ENCODE peak calls at places on chromosome 12, in five cellular contexts. F is AG04449, M is Peyer's patch, K is IMR-90, P is astrocyte of the cerebellum. U is an unnamed sample.

GRCh38 chr12:120680165-120680738 is 6.7 kb upstream of the MLEC start:
- DNase-seq in F (no peak), K (no peak), M (no peak), P (no peak), U (no peak)

GRCh38 chr12:82055391-82055790 is 296.2 kb upstream of the PPFIA2 start:
- DNase-seq in M (no peak), K (no peak), F (no peak), P (no peak), U (no peak)

GRCh38 chr12:85920324-85920947 is 46.3 kb downstream of the NTS start:
- DNase-seq in M (no peak), K (peak; percentile 6), F (no peak), P (peak; percentile 23), U (no peak)

GRCh38 chr12:16606201-16606849 is 363 bp upstream of the LMO3 start:
- DNase-seq in F (no peak), P (no peak), M (no peak), K (peak; percentile 27), U (no peak)

GRCh38 chr12:69348162-69348938 is at the start of gene LYZ:
- DNase-seq in P (no peak), F (no peak), K (no peak), M (no peak), U (no peak)

GRCh38 chr12:111446044-111446581 is 40.4 kb downstream of the SH2B3 start:
- DNase-seq in P (no peak), F (no peak), K (peak; percentile 62), M (peak; percentile 17), U (no peak)

GRCh38 chr12:6181166-6181565 is 19.0 kb upstream of the CD9 start:
- DNase-seq in F (no peak), M (no peak), P (no peak), K (no peak), U (no peak)

GRCh38 chr12:76921072-76921471 is 42.3 kb upstream of the CSRP2 start:
- DNase-seq in K (no peak), P (no peak), M (no peak), F (no peak), U (no peak)

GRCh38 chr12:46546634-46547273 is 174.2 kb upstream of the SLC38A2 start:
- DNase-seq in K (peak; percentile 80), F (no peak), P (no peak), M (no peak), U (no peak)

GRCh38 chr12:11651785-11652184 is 2.3 kb downstream of the ETV6 start:
- DNase-seq in P (no peak), F (no peak), M (no peak), K (peak; percentile 42), U (no peak)
- TF ChIP-seq CTCF in P (no peak), F (no peak), M (no peak), K (no peak), U (no peak)

DNA sequence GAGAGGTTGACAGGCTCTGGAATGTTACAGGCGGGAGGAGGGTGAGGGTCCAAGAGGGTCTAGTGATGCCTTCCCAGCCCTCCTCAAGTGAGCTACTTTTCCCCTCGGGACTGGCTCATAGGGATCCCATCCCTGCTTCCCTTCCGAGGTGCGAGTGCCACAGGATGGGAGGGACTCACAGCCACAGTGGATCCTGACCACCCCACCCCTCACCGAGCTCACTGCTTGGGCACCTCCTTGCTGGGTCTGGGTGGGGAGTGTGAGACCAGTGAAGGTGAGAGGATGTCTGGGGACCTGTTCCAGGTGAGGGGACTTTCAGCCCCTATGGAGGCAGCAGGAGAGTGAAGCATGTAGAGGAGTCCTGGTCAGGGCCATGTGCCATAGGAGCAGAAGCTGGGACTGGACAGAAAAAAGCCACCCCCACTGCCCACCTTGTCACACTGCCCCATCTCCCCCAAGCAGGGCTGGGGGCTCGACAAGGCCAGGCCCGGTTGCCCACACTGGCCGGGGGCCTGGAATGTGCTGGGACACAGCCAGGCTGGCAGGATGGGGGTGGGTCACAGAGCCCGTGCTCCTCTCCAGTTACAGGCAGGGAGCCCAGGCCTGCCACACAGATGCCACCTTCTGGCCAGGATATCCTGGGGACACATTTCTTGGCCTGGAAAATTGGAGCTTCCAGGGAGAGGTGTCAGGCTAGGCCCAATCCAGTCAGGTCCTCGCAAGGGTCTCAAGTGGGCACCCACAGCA is 1.7 kb upstream of the TNS2 start:
- DNase-seq in K (no peak), F (no peak), M (no peak), P (no peak), U (no peak)
- TF ChIP-seq CTCF in K (peak; percentile 10), F (peak; percentile 18), M (no peak), P (no peak), U (no peak)

DNA sequence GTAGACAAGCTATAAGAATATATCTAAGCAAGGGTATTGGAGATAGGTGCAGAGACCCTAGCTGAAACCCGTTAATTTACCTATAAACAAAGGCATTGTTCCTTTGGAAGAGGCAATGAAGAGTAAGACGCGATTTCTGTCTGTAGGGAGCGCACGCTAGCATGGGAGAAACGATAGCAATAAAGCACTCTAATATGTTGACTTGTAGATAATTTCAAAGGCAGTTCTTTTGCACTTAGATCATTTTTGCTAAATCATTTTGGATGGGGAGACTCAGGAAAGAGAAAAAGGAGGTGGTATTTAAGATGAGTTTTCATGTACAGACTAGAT is 648 bp downstream of the CCDC77 start:
- DNase-seq in P (no peak), K (peak; percentile 41), M (no peak), F (no peak), U (no peak)
- TF ChIP-seq CTCF in P (peak; percentile 53), K (peak; percentile 35), M (no peak), F (peak; percentile 24), U (peak; percentile 41)

GRCh38 chr12:98456583-98457573 is 58.5 kb upstream of the TMPO start:
- DNase-seq in F (no peak), M (no peak), P (no peak), K (peak; percentile 21), U (no peak)
- TF ChIP-seq CTCF in F (no peak), M (no peak), P (no peak), K (no peak), U (no peak)

GRCh38 chr12:121849211-121849610 is 9.4 kb downstream of the HPD start:
- DNase-seq in K (no peak), P (no peak), F (no peak), M (no peak), U (no peak)

GRCh38 chr12:121845699-121846098 is 13.0 kb downstream of the HPD start:
- DNase-seq in P (no peak), K (no peak), M (no peak), F (no peak), U (no peak)

DNA sequence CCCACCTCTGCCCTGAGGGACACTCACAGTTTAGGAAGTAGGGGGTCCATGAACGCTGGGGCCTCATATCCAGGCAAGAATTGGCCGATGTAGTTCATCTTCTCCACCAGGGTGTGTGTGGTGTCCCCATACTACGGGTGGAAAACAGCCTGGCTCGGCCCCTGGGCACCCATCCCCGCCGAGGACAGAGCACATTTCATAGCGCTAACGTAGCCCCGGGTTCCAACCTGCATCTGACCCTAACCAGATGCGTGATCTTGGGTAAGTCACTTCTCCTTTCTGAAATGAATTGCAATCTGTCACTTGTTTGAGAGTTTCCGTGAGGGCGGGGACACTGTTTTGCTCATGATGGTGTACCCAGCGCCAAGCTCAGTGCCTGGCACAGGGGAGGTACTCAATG is 9.0 kb downstream of the HPD start:
- DNase-seq in F (no peak), K (no peak), P (no peak), M (no peak), U (no peak)
- TF ChIP-seq CTCF in F (no peak), K (no peak), P (no peak), M (no peak), U (no peak)

DNA sequence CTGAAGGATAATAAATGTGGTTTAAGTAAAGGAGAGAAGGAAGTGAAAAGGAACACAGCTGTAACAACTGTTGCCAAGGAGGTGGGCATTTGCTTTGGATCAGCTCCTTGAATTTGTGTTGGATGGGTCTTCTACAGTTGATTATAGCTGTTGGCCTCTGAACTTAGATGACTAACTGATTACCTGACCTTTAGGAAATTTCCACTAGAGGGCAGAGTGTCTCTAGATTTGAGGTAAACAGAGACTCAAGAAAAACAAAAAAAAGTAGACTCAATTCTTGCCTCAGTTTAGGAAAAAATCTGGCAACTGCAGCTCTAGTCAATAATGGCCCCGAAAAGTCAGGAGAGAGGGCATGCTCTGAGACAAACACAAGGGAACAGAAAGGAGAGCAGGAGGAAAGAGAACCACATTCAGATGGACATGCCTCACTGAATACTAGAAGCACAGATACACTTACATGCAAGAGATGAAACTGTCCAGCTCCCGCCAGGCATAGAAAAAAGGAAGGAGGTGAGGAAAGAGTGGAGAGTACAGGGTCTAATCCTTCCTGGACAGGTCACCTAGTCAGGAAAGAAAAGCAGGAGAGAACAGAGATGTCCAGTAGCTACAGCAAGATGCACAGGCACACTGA is 20.6 kb downstream of the COX14 start:
- DNase-seq in K (peak; percentile 61), M (no peak), P (peak; percentile 19), F (no peak), U (peak; percentile 19)
- TF ChIP-seq CTCF in K (peak; percentile 66), M (no peak), P (peak; percentile 30), F (peak; percentile 20), U (peak; percentile 42)

DNA sequence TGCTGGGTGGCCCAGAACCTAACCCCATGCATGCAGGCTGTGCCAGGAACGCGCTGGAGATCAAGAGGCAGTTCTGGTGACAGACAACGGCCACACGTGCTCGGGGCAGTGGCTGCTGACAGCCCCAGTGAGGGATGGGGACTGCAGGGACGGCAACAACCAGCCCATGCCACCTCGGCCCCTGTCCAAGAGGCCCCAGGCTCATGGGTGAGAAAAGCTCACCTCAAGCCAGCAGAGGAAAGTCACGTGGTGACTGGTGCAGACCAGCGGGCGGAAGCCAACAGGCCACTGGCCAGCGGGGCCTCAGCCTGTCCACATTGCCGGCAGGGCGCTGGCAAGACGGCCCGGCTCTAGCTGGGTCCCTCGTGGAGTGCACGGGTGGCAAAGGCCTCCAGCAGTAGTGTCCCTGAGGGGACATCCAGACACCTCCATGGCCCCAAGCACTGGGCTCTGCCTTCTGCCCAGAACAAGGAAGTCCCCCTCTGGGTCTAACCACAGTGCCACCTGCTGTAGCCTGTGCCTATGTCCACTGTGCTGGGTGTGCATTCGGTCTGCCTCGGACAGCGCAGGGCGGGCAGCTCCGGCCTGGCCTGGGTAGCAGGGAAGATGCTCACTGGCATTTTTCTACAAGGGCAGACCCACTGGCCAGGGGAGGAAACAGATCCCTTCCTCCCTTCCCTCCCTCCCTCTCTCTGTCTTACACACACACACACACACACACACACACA is 134.1 kb downstream of the NCOR2 start:
- DNase-seq in K (no peak), F (no peak), M (no peak), P (no peak), U (no peak)
- TF ChIP-seq CTCF in K (no peak), F (no peak), M (no peak), P (no peak), U (no peak)

GRCh38 chr12:153080-153746 is 60.7 kb downstream of the SLC6A12 start:
- DNase-seq in M (peak; percentile 30), P (no peak), K (peak; percentile 54), F (no peak), U (no peak)
- TF ChIP-seq CTCF in M (no peak), P (peak; percentile 65), K (peak; percentile 95), F (peak; percentile 83), U (peak; percentile 66)

U was measured in AG09319.